ENCODE peak calls at places on chromosomes 1 and 21, in four cellular contexts. J, A, W and O are unnamed samples.

GRCh38 chr1:27536767-27537166 is 46.8 kb upstream of the WASF2 start:
- DNase-seq in J (no peak), A (no peak), W (no peak), O (no peak)

GRCh38 chr21:44502559-44502958 is 37.4 kb downstream of the KRTAP10-1 start:
- DNase-seq in J (no peak), A (no peak), W (no peak), O (no peak)

GRCh38 chr1:91283421-91283726 is 121.3 kb downstream of the HFM1 start:
- DNase-seq in J (no peak), A (no peak), W (no peak), O (no peak)

GRCh38 chr1:209042413-209042812 is 541.1 kb upstream of the CAMK1G start:
- DNase-seq in J (no peak), A (no peak), W (no peak), O (no peak)

GRCh38 chr1:246695136-246695535 is 29.1 kb upstream of the SCCPDH start:
- DNase-seq in J (no peak), A (no peak), W (no peak), O (no peak)

GRCh38 chr1:86503477-86504129 is 34.9 kb downstream of the CLCA1 start:
- DNase-seq in J (no peak), A (no peak), W (no peak), O (no peak)

GRCh38 chr1:244163131-244163530 is 112.0 kb downstream of the ZBTB18 start:
- DNase-seq in J (no peak), A (no peak), W (no peak), O (no peak)

GRCh38 chr1:181090653-181091126 is 2.2 kb downstream of the IER5 start:
- DNase-seq in J (peak), A (no peak), W (no peak), O (no peak)

GRCh38 chr1:183423541-183423940 is 5.4 kb upstream of the NMNAT2 start:
- DNase-seq in J (no peak), A (no peak), W (no peak), O (no peak)

GRCh38 chr1:183418696-183419095 is 516 bp upstream of the NMNAT2 start:
- DNase-seq in J (no peak), A (no peak), W (no peak), O (no peak)

GRCh38 chr1:183419399-183419798 is 1.2 kb upstream of the NMNAT2 start:
- DNase-seq in J (no peak), A (no peak), W (no peak), O (no peak)

DNA sequence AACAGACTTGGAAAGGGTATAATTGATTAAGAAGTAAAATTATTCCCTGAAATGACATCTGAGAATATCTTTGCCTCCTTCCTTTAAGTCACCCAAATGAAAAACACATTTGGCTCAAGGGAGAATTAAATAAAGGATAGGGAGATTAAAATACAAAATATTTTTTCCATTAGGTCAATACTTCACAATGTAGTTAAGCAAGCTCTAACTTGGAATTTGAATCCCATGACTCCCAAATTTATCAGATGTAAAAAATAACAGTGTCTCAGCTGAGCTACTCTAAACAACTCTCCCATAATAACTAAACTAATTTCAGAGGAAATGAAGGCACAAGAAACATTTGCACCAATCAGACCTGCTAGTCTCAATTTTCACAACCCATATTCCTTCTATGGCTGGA is 6.5 kb upstream of the NMNAT2 start:
- DNase-seq in J (no peak), A (no peak), W (no peak), O (no peak)
- TF ChIP-seq SP1 in J (no peak), A (no peak), W (no peak), O (no peak)

GRCh38 chr1:111448918-111449702 is at the start of the genes ATP5PB and WDR77:
- DNase-seq in J (peak), A (peak), W (peak), O (peak)

GRCh38 chr1:111450185-111450584 is 921 bp downstream of the ATP5PB start:
- DNase-seq in J (no peak), A (no peak), W (no peak), O (no peak)

GRCh38 chr1:111446967-111447892 is 1.8 kb downstream of the WDR77 start:
- DNase-seq in J (no peak), A (no peak), W (no peak), O (no peak)

GRCh38 chr1:111449703-111450017 is 396 bp downstream of the ATP5PB start:
- DNase-seq in J (no peak), A (no peak), W (no peak), O (no peak)

GRCh38 chr1:111448482-111448917 is 556 bp downstream of the WDR77 start:
- DNase-seq in J (peak), A (no peak), W (no peak), O (no peak)
- TF ChIP-seq EGR1 in J (no peak), A (no peak), W (no peak), O (no peak)

GRCh38 chr1:109491372-109491771 is 2.5 kb upstream of the CYB561D1 start:
- DNase-seq in J (no peak), A (no peak), W (no peak), O (no peak)

GRCh38 chr1:109495738-109496137 is 1.8 kb downstream of the CYB561D1 start:
- DNase-seq in J (no peak), A (no peak), W (no peak), O (no peak)

GRCh38 chr1:109493227-109493626 is 667 bp upstream of the CYB561D1 start:
- DNase-seq in J (no peak), A (no peak), W (no peak), O (no peak)

GRCh38 chr1:109490934-109491302 is 3.0 kb upstream of the CYB561D1 start:
- DNase-seq in J (no peak), A (no peak), W (no peak), O (no peak)

GRCh38 chr1:109493805-109494539 is at the start of gene CYB561D1:
- DNase-seq in J (peak), A (no peak), W (peak), O (peak)
- H2AFZ ChIP-seq in J (peak), A (peak), W (peak), O (peak)

DNA sequence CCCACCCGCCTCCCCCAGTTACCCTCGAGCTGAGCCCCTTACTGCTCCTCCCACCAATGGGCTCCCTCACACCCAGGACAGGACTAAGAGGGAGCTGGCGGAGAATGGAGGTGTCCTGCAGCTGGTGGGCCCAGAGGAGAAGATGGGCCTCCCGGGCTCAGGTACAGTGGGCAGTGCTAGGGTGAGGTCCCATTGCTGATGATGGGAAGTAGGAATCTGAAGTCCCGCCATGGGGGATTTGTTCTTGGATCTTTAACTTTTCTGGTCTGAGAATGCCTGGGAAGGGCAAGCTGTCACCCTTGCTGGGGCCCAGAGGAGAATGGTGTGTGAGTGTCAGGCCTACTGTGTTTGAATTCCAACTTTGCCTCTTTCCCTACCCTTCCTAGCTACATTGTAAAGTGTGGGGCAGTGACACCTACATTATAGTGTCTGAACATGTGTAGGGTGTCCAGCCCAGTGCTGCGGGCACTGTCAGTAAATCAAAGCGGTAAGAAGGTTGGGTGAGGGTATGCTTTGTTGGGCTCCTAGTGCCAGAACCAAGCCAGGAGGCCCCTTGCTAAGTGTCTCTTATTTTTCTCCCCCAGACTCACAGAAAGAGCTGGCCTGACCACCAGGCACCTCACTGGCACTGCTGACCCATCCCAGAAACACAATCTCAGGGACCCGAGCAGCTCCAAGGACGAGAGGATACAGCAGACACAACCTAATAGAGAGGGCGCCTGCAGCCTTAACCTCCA is 44.7 kb downstream of the YARS1 start:
- DNase-seq in J (no peak), A (no peak), W (no peak), O (no peak)
- TF ChIP-seq SP1 in J (no peak), A (no peak), W (no peak), O (no peak)

GRCh38 chr1:223029985-223030769 is 112.9 kb downstream of the TLR5 start:
- DNase-seq in J (no peak), A (no peak), W (no peak), O (no peak)

GRCh38 chr1:223033658-223034057 is 109.4 kb downstream of the TLR5 start:
- DNase-seq in J (no peak), A (no peak), W (no peak), O (no peak)

GRCh38 chr1:223034270-223034798 is 108.7 kb downstream of the TLR5 start:
- DNase-seq in J (no peak), A (no peak), W (no peak), O (no peak)

GRCh38 chr1:223030871-223031270 is 112.2 kb downstream of the TLR5 start:
- DNase-seq in J (no peak), A (no peak), W (no peak), O (no peak)

DNA sequence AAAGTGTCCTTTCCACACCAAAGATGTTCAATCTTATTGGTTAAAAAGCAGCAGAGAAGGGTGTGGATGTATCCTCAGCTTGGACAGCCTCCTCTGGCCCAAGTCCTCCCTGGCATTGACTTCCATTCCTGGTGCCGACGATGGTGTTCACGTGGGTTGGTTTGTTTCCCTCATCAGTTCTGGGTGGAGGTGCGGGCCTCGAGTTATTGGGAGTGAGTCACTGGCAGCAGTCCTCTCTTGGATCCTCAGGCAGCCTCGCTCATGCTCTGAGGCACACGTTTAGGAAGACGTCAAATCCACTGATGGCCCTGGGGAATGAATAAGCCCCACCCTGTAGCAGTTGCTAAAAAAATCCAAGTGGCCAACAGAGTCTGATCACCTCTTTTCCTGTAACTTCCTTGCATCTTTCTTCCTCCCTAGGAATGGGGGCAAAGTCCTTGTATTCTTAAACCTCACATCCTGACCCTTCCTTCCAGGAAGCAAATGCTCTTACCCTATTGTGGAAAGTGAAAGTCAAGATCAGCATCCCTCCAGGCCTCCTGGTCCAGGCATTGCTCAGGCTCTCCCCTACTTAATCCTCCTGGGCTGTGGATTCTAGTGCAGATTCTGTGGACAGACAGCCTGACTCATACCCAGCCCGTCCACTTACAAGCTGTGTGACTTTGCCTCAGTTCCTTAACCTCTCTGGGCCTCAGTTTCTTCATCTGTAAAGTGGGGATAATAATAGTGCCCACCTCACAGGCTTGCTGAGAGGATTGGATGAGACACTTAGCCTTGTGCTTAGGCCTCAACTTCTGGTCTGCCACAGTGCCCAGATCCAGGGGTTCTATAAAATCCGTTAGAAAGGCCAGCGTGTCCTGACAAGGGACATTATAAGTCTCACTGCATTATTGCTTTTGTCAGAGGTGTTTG is 111.1 kb downstream of the TLR5 start:
- DNase-seq in J (no peak), A (no peak), W (no peak), O (no peak)
- TF ChIP-seq EGR1 in J (no peak), A (no peak), W (no peak), O (no peak)

DNA sequence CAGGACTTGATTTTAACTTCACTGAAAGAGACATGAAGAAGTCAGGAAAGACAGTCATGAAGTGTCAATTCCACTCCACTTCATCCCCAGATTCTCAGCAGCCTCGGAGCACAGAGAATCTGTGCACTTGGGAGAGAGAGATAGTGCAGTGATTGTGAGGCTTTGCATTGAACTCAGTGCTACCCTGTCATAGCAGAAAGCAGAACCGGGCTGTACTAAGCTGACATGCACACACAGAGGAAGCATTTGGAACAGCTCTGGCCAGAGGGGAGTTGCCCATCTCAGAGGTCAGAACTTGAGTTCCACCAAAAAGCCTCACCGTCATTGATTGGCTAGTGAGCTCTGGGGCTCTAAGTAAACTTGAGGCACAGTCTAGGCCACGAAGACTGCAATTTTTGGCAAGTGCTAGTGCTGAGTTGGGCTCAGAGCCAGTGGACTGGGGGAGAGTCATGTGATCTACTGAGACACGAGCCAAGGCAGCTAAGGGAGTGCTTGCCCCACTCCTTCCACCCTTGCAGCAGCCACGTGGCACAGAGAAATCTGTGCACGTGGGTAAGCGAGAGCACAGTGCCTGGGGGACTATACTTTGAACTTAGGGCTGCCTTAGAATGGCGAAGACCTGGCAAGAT is 810.2 kb upstream of the ADAMTS5 start:
- DNase-seq in J (no peak), A (no peak), W (no peak), O (no peak)
- H2AFZ ChIP-seq in J (no peak), A (peak), W (no peak), O (no peak)

DNA sequence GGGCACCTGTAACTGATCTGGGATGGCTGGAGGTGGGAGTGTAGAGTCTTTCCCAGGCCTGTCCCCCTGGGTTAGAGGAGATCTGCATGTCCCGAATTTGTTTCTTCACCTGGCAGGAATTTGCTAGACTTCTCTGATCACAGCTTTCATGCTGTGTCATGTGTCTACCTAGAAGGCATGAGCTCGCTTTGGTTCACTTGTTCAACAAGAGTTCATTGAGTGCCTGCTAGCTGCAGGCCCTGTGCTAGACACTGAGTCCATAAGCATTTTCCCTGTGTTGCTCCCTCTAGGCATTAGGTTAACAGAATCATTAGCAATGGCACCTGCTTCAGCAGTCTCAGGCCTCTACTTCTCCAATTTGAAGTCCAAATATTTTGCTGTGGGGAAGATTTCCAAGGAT is 101.6 kb downstream of the MTR start:
- DNase-seq in J (no peak), A (no peak), W (no peak), O (no peak)
- TF ChIP-seq SP1 in J (no peak), A (no peak), W (no peak), O (no peak)